ENCODE peak calls at places on chromosome 13, in ten cellular contexts. G is brain microvascular endothelial cell, Y is left ventricle myocardium inferior, R is OCI-LY7, E is body of pancreas, M is cardiac muscle cell, O is uterus, N is IMR-90, F is GM23338, Z is heart left ventricle. H is an unnamed sample.

GRCh38 chr13:107067381-107067780 is 499.4 kb upstream of the ARGLU1 start:
- DNase-seq in N (no peak), G (no peak), O (no peak), R (no peak), Z (no peak), Y (no peak), E (no peak), M (no peak), F (no peak), H (no peak)

GRCh38 chr13:23427342-23428182 is 5.9 kb downstream of the SACS start:
- DNase-seq in E (peak), O (peak), R (no peak), G (peak), F (no peak), Z (peak), M (no peak), Y (no peak), N (peak), H (no peak)

GRCh38 chr13:113350065-113350937 is 13.6 kb downstream of the GRTP1 start:
- DNase-seq in Z (no peak), M (no peak), F (no peak), R (peak), G (no peak), E (no peak), N (no peak), Y (no peak), O (no peak), H (peak)

GRCh38 chr13:92390217-92390616 is 836.4 kb upstream of the GPC6 start:
- DNase-seq in E (no peak), O (no peak), Y (no peak), G (no peak), Z (no peak), F (no peak), R (no peak), N (no peak), M (no peak), H (no peak)

GRCh38 chr13:27917121-27917947 is 2.5 kb upstream of the PDX1 start:
- DNase-seq in F (peak), Z (no peak), R (no peak), G (no peak), O (no peak), M (no peak), E (peak), N (no peak), Y (no peak), H (peak)

GRCh38 chr13:48315981-48316380 is 12.4 kb downstream of the RB1 start:
- DNase-seq in N (no peak), Z (peak), G (no peak), E (no peak), R (no peak), F (no peak), M (no peak), Y (peak), O (no peak), H (no peak)

GRCh38 chr13:104757712-104758111 is 1691.5 kb upstream of the SLC10A2 start:
- DNase-seq in Y (no peak), M (no peak), G (no peak), F (no peak), E (no peak), R (no peak), N (no peak), O (no peak), Z (no peak), H (no peak)

GRCh38 chr13:35475960-35476943 is at the start of gene MAB21L1:
- DNase-seq in G (peak), N (peak), M (peak), O (no peak), Y (no peak), R (no peak), E (no peak), Z (no peak), F (peak), H (peak)

GRCh38 chr13:34884366-34884765 is 57.7 kb upstream of the NBEA start:
- DNase-seq in O (no peak), E (no peak), Z (no peak), F (no peak), M (no peak), N (no peak), G (no peak), Y (no peak), R (no peak), H (no peak)

GRCh38 chr13:59906413-59907027 is 257.2 kb downstream of the DIAPH3 start:
- DNase-seq in O (no peak), Y (no peak), R (peak), N (peak), M (peak), G (peak), Z (no peak), F (peak), E (no peak), H (no peak)
- TF ChIP-seq CTCF in O (peak), Y (peak), R (peak), N (peak), M (peak), G (peak), Z (peak), F (peak), E (peak), H (peak)

DNA sequence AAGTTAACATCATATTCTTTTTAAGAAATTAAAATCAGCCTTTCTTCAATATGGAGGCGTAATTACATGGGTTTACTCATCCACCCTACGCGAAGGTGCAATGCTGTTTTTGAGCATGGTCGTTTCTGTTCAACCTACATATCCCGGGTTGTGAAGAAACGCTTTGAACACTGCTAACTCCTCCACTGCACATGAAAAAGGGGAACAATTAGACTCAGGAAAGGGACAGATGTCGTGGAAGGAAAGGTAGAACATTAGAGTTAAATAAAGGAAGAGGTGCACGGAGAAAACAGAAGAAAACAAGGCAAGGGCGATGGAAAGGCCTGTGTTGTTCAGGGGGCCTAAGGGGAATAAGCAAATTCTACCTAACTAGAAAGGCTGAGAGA is 4.1 kb downstream of the ZIC5 start:
- DNase-seq in Z (no peak), E (no peak), Y (no peak), F (no peak), R (no peak), G (no peak), O (no peak), M (no peak), N (no peak), H (no peak)
- H3K27ac ChIP-seq in Z (no peak), E (no peak), Y (no peak), F (no peak), R (no peak), G (no peak), O (no peak), M (no peak), N (no peak), H (peak)

GRCh38 chr13:21894703-21895699 is 224.1 kb downstream of the FGF9 start:
- DNase-seq in G (no peak), M (no peak), F (no peak), E (no peak), N (no peak), Z (no peak), R (no peak), Y (no peak), O (no peak), H (no peak)
- H3K4me3 ChIP-seq in G (no peak), M (no peak), F (no peak), E (no peak), N (no peak), Z (no peak), R (no peak), Y (no peak), O (no peak), H (no peak)

DNA sequence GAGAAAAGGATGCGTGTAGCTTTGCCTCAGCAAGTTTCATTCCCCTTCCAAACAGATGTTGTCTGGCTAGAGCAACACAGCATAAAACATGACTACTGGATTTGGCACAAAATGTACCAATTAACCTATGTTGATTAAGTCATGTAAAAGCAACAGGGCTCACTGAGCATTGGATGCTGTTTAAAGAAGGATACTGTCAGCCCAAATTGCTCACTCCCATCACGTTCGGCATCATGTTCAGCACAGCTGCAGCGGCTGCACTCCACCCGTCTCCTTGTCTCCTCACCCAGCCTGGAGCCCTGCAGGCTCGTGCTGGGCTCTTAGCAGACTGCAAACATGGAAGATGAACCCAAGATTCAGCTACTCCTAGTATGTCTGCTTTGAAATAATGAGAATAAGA is 77.4 kb downstream of the DLEU7 start:
- DNase-seq in Z (no peak), N (no peak), R (no peak), F (no peak), E (no peak), Y (no peak), M (no peak), G (no peak), O (no peak), H (no peak)
- TF ChIP-seq CTCF in Z (no peak), N (no peak), R (no peak), F (no peak), E (no peak), Y (no peak), M (no peak), G (no peak), O (no peak), H (no peak)

GRCh38 chr13:67096418-67096817 is 133.7 kb downstream of the PCDH9 start:
- DNase-seq in G (no peak), Z (no peak), R (no peak), N (no peak), F (no peak), E (no peak), M (no peak), O (no peak), Y (no peak), H (no peak)
- H3K27ac ChIP-seq in G (no peak), Z (no peak), R (no peak), N (no peak), F (no peak), E (no peak), M (no peak), O (no peak), Y (no peak), H (no peak)

GRCh38 chr13:111203742-111204386 is 88.8 kb downstream of the ARHGEF7 start:
- DNase-seq in M (no peak), Z (no peak), F (no peak), Y (no peak), E (no peak), O (no peak), G (no peak), N (no peak), R (peak), H (no peak)

GRCh38 chr13:111202745-111203144 is 87.6 kb downstream of the ARHGEF7 start:
- DNase-seq in O (peak), Y (no peak), E (no peak), N (peak), G (peak), R (peak), Z (peak), F (peak), M (no peak), H (no peak)

GRCh38 chr13:111201304-111201940 is 86.3 kb downstream of the ARHGEF7 start:
- DNase-seq in E (no peak), Y (no peak), R (no peak), F (no peak), O (no peak), G (no peak), N (no peak), M (no peak), Z (no peak), H (no peak)

GRCh38 chr13:111202149-111202548 is 87.0 kb downstream of the ARHGEF7 start:
- DNase-seq in F (peak), O (no peak), Y (no peak), R (peak), Z (no peak), G (no peak), N (no peak), E (no peak), M (no peak), H (peak)

DNA sequence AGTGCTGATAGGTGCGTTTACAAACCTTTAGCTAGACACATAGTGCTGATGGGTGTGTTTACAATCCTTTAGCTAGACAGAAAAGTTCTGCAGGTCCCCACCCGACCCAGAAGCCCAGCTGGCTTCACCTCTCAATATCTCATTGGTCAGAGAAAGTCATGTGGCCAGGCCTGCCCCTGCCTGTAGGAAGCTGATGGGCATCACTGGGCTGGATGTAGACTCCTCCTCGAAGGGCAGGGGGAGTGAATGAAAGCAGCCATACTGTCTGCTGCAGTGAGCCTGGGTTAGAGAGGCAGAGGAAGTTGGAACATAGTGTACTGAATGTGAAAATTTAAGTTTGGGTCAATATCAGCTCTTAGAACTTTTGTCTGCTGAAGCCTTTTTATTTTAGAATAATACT is 83.9 kb downstream of the ARHGEF7 start:
- DNase-seq in Y (no peak), Z (no peak), M (no peak), N (no peak), G (no peak), F (no peak), E (no peak), O (no peak), R (no peak), H (no peak)
- H3K4me3 ChIP-seq in Y (no peak), Z (no peak), M (no peak), N (no peak), G (no peak), F (no peak), E (no peak), O (no peak), R (no peak), H (no peak)

H was measured in endodermal cell.